ENCODE peak calls at places on chromosomes 6 and 20, in six cellular contexts. J, H, P, M, F and I are unnamed samples. For H3K4me1, the result is how much of the 10 kb centered on the place peaks cover.

GRCh38 chr6:111734068-111734825 is 128.6 kb upstream of the TRAF3IP2 start:
- DNase-seq in J (peak), H (no peak), P (no peak), M (peak), F (no peak), I (no peak)

GRCh38 chr20:44762466-44763140 is 16.9 kb downstream of the KCNK15 start:
- DNase-seq in J (no peak), H (no peak), P (no peak), M (no peak), F (no peak), I (no peak)

GRCh38 chr20:39812116-39812515 is 850.0 kb downstream of the DHX35 start:
- DNase-seq in J (no peak), H (no peak), P (no peak), M (no peak), F (no peak), I (no peak)

GRCh38 chr6:88238065-88238464 is 71.9 kb upstream of the CNR1 start:
- DNase-seq in J (no peak), H (no peak), P (peak), M (peak), F (peak), I (peak)

GRCh38 chr6:129607581-129608186 is 102.3 kb downstream of the ARHGAP18 start:
- DNase-seq in J (peak), H (no peak), P (no peak), M (no peak), F (peak), I (no peak)

GRCh38 chr6:112117554-112117953 is 30.2 kb downstream of the FAM229B start:
- DNase-seq in J (peak), H (no peak), P (no peak), M (no peak), F (no peak), I (no peak)

GRCh38 chr6:700490-700889 is 7.6 kb upstream of the EXOC2 start:
- DNase-seq in J (no peak), H (no peak), P (no peak), M (no peak), F (no peak), I (no peak)

GRCh38 chr20:47713941-47714450 is 71.3 kb downstream of the SULF2 start:
- DNase-seq in J (peak), H (no peak), P (no peak), M (no peak), F (no peak), I (no peak)

GRCh38 chr20:16607364-16608264 is 34.4 kb upstream of the KIF16B start:
- DNase-seq in J (no peak), H (no peak), P (no peak), M (no peak), F (no peak), I (no peak)

GRCh38 chr6:52981215-52981910 is 13.7 kb downstream of the GSTA4 start:
- DNase-seq in J (no peak), H (no peak), P (no peak), M (no peak), F (no peak), I (no peak)

GRCh38 chr20:33007376-33008335 is at the start of gene BPIFB2:
- DNase-seq in J (no peak), H (no peak), P (no peak), M (no peak), F (no peak), I (no peak)

GRCh38 chr20:48897298-48898044 is 24.0 kb upstream of the ARFGEF2 start:
- DNase-seq in J (peak), H (no peak), P (no peak), M (peak), F (no peak), I (no peak)

GRCh38 chr6:122495612-122496011 is 24.0 kb upstream of the SERINC1 start:
- DNase-seq in J (no peak), H (no peak), P (no peak), M (no peak), F (peak), I (no peak)

GRCh38 chr20:53609501-53610445 is 16.1 kb upstream of the ZNF217 start:
- DNase-seq in J (peak), H (no peak), P (peak), M (peak), F (peak), I (no peak)

GRCh38 chr6:41545174-41545702 is 943 bp upstream of the FOXP4 start:
- DNase-seq in J (no peak), H (no peak), P (no peak), M (no peak), F (no peak), I (no peak)

GRCh38 chr6:35248300-35248699 is 11.2 kb upstream of the ZNF76 start:
- DNase-seq in J (peak), H (no peak), P (no peak), M (no peak), F (no peak), I (no peak)

GRCh38 chr6:132797975-132798819 is at the start of gene SLC18B1:
- DNase-seq in J (peak), H (peak), P (no peak), M (peak), F (peak), I (no peak)

GRCh38 chr6:46452312-46452917 is 38.8 kb downstream of the RCAN2 start:
- DNase-seq in J (no peak), H (no peak), P (no peak), M (no peak), F (no peak), I (no peak)

GRCh38 chr6:134686071-134686470 is 263.8 kb downstream of the ALDH8A1 start:
- DNase-seq in J (peak), H (no peak), P (no peak), M (no peak), F (no peak), I (no peak)

GRCh38 chr6:99349620-99350141 is at the start of gene FAXC:
- DNase-seq in J (peak), H (peak), P (peak), M (peak), F (peak), I (no peak)

GRCh38 chr20:47360489-47361267 is 4.2 kb upstream of the ZMYND8 start:
- DNase-seq in J (peak), H (peak), P (peak), M (peak), F (no peak), I (no peak)

GRCh38 chr6:46017726-46018125 is 2.1 kb upstream of the CLIC5 start:
- DNase-seq in J (no peak), H (no peak), P (no peak), M (no peak), F (no peak), I (no peak)

GRCh38 chr20:21682576-21682975 is 22.9 kb upstream of the PAX1 start:
- DNase-seq in J (no peak), H (no peak), P (no peak), M (no peak), F (no peak), I (no peak)

GRCh38 chr20:44412402-44413144 is 57.1 kb downstream of the HNF4A start:
- DNase-seq in J (no peak), H (no peak), P (no peak), M (no peak), F (no peak), I (no peak)

GRCh38 chr20:48697845-48698491 is 129.8 kb downstream of the PREX1 start:
- DNase-seq in J (peak), H (peak), P (no peak), M (no peak), F (no peak), I (no peak)

GRCh38 chr6:122372647-122373046 is 26.8 kb upstream of the HSF2 start:
- DNase-seq in J (peak), H (no peak), P (peak), M (no peak), F (no peak), I (no peak)

GRCh38 chr6:159969204-159969912 is 476 bp downstream of the IGF2R start:
- DNase-seq in J (peak), H (peak), P (peak), M (peak), F (no peak), I (no peak)

GRCh38 chr6:40727272-40727671 is 140.1 kb upstream of the LRFN2 start:
- DNase-seq in J (no peak), H (no peak), P (no peak), M (peak), F (no peak), I (no peak)

GRCh38 chr6:10949579-10950490 is 63.0 kb downstream of the SYCP2L start:
- DNase-seq in J (no peak), H (no peak), P (no peak), M (no peak), F (no peak), I (no peak)

GRCh38 chr6:109465772-109466171 is 10.2 kb upstream of the MICAL1 start:
- DNase-seq in J (no peak), H (no peak), P (no peak), M (no peak), F (no peak), I (no peak)

GRCh38 chr6:142846459-142846831 is 98.5 kb downstream of the HIVEP2 start:
- DNase-seq in J (peak), H (no peak), P (no peak), M (no peak), F (no peak), I (no peak)

GRCh38 chr6:28782113-28782673 is 141.6 kb downstream of the TRIM27 start:
- DNase-seq in J (no peak), H (no peak), P (no peak), M (peak), F (no peak), I (no peak)

GRCh38 chr6:10412948-10413849 is 1.7 kb downstream of the TFAP2A start:
- DNase-seq in J (no peak), H (peak), P (no peak), M (peak), F (peak), I (no peak)

GRCh38 chr6:136787726-136788068 is 4.6 kb downstream of the MAP3K5 start:
- DNase-seq in J (no peak), H (no peak), P (no peak), M (no peak), F (no peak), I (no peak)

GRCh38 chr20:14406495-14406894 is 69.1 kb upstream of the FLRT3 start:
- DNase-seq in J (peak), H (no peak), P (no peak), M (no peak), F (peak), I (no peak)

GRCh38 chr6:118283759-118284158 is 264.3 kb upstream of the PLN start:
- DNase-seq in J (peak), H (no peak), P (peak), M (peak), F (peak), I (no peak)

GRCh38 chr6:167572106-167572505 is 247.2 kb downstream of the TTLL2 start:
- DNase-seq in J (no peak), H (no peak), P (no peak), M (no peak), F (no peak), I (no peak)

GRCh38 chr6:167574431-167575097 is 249.7 kb downstream of the TTLL2 start:
- DNase-seq in J (no peak), H (no peak), P (no peak), M (peak), F (no peak), I (no peak)

GRCh38 chr6:167573461-167574215 is 248.8 kb downstream of the TTLL2 start:
- DNase-seq in J (no peak), H (no peak), P (no peak), M (peak), F (peak), I (no peak)

GRCh38 chr6:167571550-167571949 is 246.7 kb downstream of the TTLL2 start:
- DNase-seq in J (no peak), H (no peak), P (no peak), M (peak), F (no peak), I (no peak)

DNA sequence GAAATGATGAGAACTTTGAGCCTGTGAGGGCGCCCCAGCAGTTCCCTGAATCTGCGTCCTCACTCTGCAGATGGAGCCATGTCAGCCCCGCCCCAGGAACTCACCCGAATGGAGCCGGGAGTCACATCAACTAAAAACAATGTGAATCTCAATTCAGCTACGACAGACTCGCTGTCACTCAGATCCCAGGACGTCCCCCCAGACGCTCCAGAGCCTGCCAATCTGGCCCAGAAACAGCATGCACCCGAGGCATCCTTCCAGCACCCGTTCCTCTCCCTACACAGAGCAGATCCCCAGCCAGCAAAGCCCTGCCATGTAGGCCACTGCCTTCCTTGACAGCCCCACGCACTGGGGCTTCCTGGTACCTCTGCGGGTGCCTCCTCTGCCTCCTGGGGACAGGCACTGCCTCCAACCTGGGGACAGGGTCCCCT is 248.0 kb downstream of the TTLL2 start:
- DNase-seq in J (no peak), H (no peak), P (no peak), M (peak), F (no peak), I (no peak)
- H3K4me3 ChIP-seq in J (no peak), H (no peak), P (no peak), M (no peak), F (no peak), I (no peak)

DNA sequence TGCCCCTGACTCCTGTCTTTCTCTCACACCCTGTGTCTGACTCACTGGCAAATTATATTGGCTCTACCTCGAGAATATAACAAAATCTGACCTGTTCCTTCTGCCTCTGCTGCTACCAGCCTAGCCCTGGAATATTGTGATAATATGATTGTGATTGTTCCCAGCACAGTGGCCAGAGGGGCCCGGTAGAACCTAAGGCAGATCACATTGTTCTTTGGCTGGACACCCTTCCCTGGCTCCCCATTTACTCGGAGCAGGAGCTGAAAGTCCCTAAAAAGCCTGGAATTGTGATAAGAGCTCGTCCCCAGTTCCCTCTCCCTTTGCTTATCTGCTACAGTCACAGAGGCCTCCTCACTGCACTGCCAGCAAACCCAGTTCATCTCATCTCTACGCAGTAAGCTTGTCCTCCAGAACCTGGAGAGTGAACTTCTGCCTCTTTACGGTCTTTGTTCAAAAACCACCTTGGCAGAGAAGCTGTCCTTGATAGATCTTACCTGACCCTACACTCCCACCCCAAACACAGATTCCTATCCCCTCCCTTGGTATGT is 21.8 kb downstream of the SERPINB6 start:
- DNase-seq in J (no peak), H (no peak), P (no peak), M (peak), F (no peak), I (no peak)
- H3K4me1 ChIP-seq in J (under half), H (under half), P (under half), M (under half), F (under half), I (under half)

DNA sequence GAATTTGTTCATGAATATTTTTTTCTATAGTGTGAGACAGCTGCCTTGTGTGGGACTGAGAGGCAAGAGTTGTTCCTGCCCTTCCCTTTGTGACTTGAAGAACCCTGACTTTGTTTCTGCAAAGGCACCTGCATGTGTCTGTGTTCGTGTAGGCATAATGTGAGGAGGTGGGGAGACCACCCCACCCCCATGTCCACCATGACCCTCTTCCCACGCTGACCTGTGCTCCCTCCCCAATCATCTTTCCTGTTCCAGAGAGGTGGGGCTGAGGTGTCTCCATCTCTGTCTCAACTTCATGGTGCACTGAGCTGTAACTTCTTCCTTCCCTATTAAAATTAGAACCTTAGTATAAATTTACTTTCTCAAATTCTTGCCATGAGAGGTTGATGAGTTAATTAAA is 3.1 kb downstream of the HLA-A start:
- DNase-seq in J (no peak), H (no peak), P (no peak), M (no peak), F (no peak), I (no peak)
- H3K4me3 ChIP-seq in J (no peak), H (no peak), P (no peak), M (no peak), F (no peak), I (no peak)

DNA sequence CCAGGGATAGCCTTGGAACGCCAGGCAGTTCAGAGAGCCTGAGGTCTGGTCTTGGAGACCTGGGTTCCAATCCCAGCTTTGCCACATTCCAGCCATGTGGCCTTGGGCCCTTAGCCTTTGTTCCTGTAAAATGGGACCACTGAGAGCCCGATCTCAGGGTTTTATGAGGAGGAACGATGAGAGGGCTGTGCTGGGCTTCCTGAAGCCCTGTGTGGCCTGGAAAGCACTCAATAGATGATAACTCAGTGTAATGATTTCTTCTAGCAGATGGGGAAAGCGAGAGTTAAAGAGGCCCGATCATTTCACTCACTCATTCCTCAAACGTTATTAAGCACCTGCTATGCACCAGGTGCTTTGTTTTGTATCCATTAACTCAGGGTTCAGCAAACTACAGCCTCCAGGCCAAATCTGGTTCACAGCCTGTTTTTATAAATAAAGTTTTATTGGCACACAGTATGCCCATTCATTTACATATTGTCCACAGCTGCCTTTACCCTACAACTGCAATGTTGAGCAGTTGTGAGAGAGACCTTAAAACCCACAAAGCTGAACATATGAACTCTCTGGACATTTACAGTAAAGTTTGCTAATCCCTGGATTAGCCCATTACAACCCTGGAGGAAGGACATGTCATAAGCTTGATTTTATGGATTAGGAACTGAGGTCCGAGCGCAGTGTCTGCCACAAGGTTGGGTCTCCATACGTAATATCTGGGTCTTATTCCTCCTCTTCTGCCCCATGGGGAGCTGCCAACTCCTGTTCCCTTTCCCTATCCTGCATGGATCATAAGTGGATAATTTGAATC is 90.4 kb downstream of the CEBPB start:
- DNase-seq in J (no peak), H (no peak), P (no peak), M (no peak), F (no peak), I (no peak)
- H3K4me1 ChIP-seq in J (under half), H (under half), P (under half), M (under half), F (under half), I (under half)